ENCODE peak calls at places on chromosomes 5 and 9, in seven cellular contexts. One of them, this sample, is unnamed.

GRCh38 chr5:122311888-122312669 is at the start of gene SNCAIP:
- DNase-seq in endodermal cell: peak; percentile 86
- DNase-seq in mesenchymal stem cell: peak; percentile 59
- DNase-seq in effector memory CD4-positive, alpha-beta T cell: no peak
- DNase-seq in GM23248: peak; percentile 79
- DNase-seq in left lung: peak; percentile 35
- DNase-seq in Peyer's patch: peak; percentile 50
- DNase-seq in this sample: peak; percentile 3

GRCh38 chr5:172774561-172775271 is 3.7 kb upstream of the DUSP1 start:
- DNase-seq in endodermal cell: no peak
- DNase-seq in mesenchymal stem cell: no peak
- DNase-seq in effector memory CD4-positive, alpha-beta T cell: no peak
- DNase-seq in GM23248: no peak
- DNase-seq in left lung: no peak
- DNase-seq in Peyer's patch: peak; percentile 40
- DNase-seq in this sample: no peak

GRCh38 chr9:85524531-85524930 is 217.2 kb downstream of the AGTPBP1 start:
- DNase-seq in endodermal cell: no peak
- DNase-seq in mesenchymal stem cell: no peak
- DNase-seq in effector memory CD4-positive, alpha-beta T cell: no peak
- DNase-seq in GM23248: no peak
- DNase-seq in left lung: no peak
- DNase-seq in Peyer's patch: no peak
- DNase-seq in this sample: no peak

GRCh38 chr9:119365291-119366027 is 3.8 kb downstream of the BRINP1 start:
- DNase-seq in endodermal cell: peak; percentile 93
- DNase-seq in mesenchymal stem cell: peak; percentile 32
- DNase-seq in effector memory CD4-positive, alpha-beta T cell: no peak
- DNase-seq in GM23248: peak; percentile 74
- DNase-seq in left lung: no peak
- DNase-seq in Peyer's patch: no peak
- DNase-seq in this sample: no peak

GRCh38 chr5:131000289-131000688 is 164.8 kb downstream of the HINT1 start:
- DNase-seq in endodermal cell: no peak
- DNase-seq in mesenchymal stem cell: no peak
- DNase-seq in effector memory CD4-positive, alpha-beta T cell: no peak
- DNase-seq in GM23248: no peak
- DNase-seq in left lung: no peak
- DNase-seq in Peyer's patch: no peak
- DNase-seq in this sample: no peak

GRCh38 chr5:31614147-31615030 is 24.5 kb upstream of the PDZD2 start:
- DNase-seq in endodermal cell: peak; percentile 54
- DNase-seq in mesenchymal stem cell: no peak
- DNase-seq in effector memory CD4-positive, alpha-beta T cell: no peak
- DNase-seq in GM23248: no peak
- DNase-seq in left lung: no peak
- DNase-seq in Peyer's patch: no peak
- DNase-seq in this sample: no peak

GRCh38 chr5:151571270-151572173 is 19.6 kb downstream of the FAT2 start:
- DNase-seq in endodermal cell: peak; percentile 54
- DNase-seq in mesenchymal stem cell: no peak
- DNase-seq in effector memory CD4-positive, alpha-beta T cell: no peak
- DNase-seq in GM23248: no peak
- DNase-seq in left lung: no peak
- DNase-seq in Peyer's patch: peak; percentile 46
- DNase-seq in this sample: no peak

GRCh38 chr9:70413427-70413797 is 1.0 kb downstream of the KLF9 start:
- DNase-seq in endodermal cell: no peak
- DNase-seq in mesenchymal stem cell: no peak
- DNase-seq in effector memory CD4-positive, alpha-beta T cell: peak; percentile 45
- DNase-seq in GM23248: peak; percentile 88
- DNase-seq in left lung: no peak
- DNase-seq in Peyer's patch: no peak
- DNase-seq in this sample: no peak

GRCh38 chr9:120859361-120859760 is 16.6 kb upstream of the PSMD5 start:
- DNase-seq in endodermal cell: peak; percentile 20
- DNase-seq in mesenchymal stem cell: no peak
- DNase-seq in effector memory CD4-positive, alpha-beta T cell: no peak
- DNase-seq in GM23248: no peak
- DNase-seq in left lung: no peak
- DNase-seq in Peyer's patch: no peak
- DNase-seq in this sample: no peak

GRCh38 chr5:137888875-137889759 is at the start of gene PKD2L2:
- DNase-seq in endodermal cell: peak; percentile 85
- DNase-seq in mesenchymal stem cell: no peak
- DNase-seq in effector memory CD4-positive, alpha-beta T cell: peak; percentile 58
- DNase-seq in GM23248: peak; percentile 94
- DNase-seq in left lung: peak; percentile 86
- DNase-seq in Peyer's patch: peak; percentile 91
- DNase-seq in this sample: peak; percentile 78

GRCh38 chr5:61409568-61409967 is 77.5 kb downstream of the ZSWIM6 start:
- DNase-seq in endodermal cell: no peak
- DNase-seq in mesenchymal stem cell: peak; percentile 96
- DNase-seq in effector memory CD4-positive, alpha-beta T cell: no peak
- DNase-seq in GM23248: peak; percentile 91
- DNase-seq in left lung: no peak
- DNase-seq in Peyer's patch: no peak
- DNase-seq in this sample: peak; percentile 21

GRCh38 chr5:15991586-15991985 is 188.0 kb downstream of the MARCHF11 start:
- DNase-seq in endodermal cell: no peak
- DNase-seq in mesenchymal stem cell: no peak
- DNase-seq in effector memory CD4-positive, alpha-beta T cell: no peak
- DNase-seq in GM23248: no peak
- DNase-seq in left lung: no peak
- DNase-seq in Peyer's patch: no peak
- DNase-seq in this sample: no peak

GRCh38 chr5:133992429-133993151 is 12.2 kb downstream of the VDAC1 start:
- DNase-seq in endodermal cell: no peak
- DNase-seq in mesenchymal stem cell: no peak
- DNase-seq in effector memory CD4-positive, alpha-beta T cell: no peak
- DNase-seq in GM23248: no peak
- DNase-seq in left lung: peak; percentile 50
- DNase-seq in Peyer's patch: no peak
- DNase-seq in this sample: no peak

GRCh38 chr5:125536095-125536494 is 789.7 kb upstream of the ZNF608 start:
- DNase-seq in endodermal cell: no peak
- DNase-seq in mesenchymal stem cell: no peak
- DNase-seq in effector memory CD4-positive, alpha-beta T cell: no peak
- DNase-seq in GM23248: no peak
- DNase-seq in left lung: no peak
- DNase-seq in Peyer's patch: no peak
- DNase-seq in this sample: no peak

GRCh38 chr9:130607640-130608420 is 28.5 kb downstream of the FUBP3 start:
- DNase-seq in endodermal cell: no peak
- DNase-seq in mesenchymal stem cell: no peak
- DNase-seq in effector memory CD4-positive, alpha-beta T cell: no peak
- DNase-seq in GM23248: peak; percentile 56
- DNase-seq in left lung: no peak
- DNase-seq in Peyer's patch: no peak
- DNase-seq in this sample: no peak

GRCh38 chr5:95840969-95841368 is 18.4 kb upstream of the GLRX start:
- DNase-seq in endodermal cell: no peak
- DNase-seq in mesenchymal stem cell: no peak
- DNase-seq in effector memory CD4-positive, alpha-beta T cell: no peak
- DNase-seq in GM23248: no peak
- DNase-seq in left lung: no peak
- DNase-seq in Peyer's patch: no peak
- DNase-seq in this sample: no peak

GRCh38 chr9:123416171-123416570 is 60.2 kb downstream of the CRB2 start:
- DNase-seq in endodermal cell: no peak
- DNase-seq in mesenchymal stem cell: no peak
- DNase-seq in effector memory CD4-positive, alpha-beta T cell: no peak
- DNase-seq in GM23248: no peak
- DNase-seq in left lung: peak; percentile 10
- DNase-seq in Peyer's patch: no peak
- DNase-seq in this sample: no peak

GRCh38 chr9:127444921-127445850 is 6.0 kb downstream of the RPL12 start:
- DNase-seq in endodermal cell: peak; percentile 54
- DNase-seq in mesenchymal stem cell: no peak
- DNase-seq in effector memory CD4-positive, alpha-beta T cell: no peak
- DNase-seq in GM23248: peak; percentile 72
- DNase-seq in left lung: no peak
- DNase-seq in Peyer's patch: no peak
- DNase-seq in this sample: no peak

GRCh38 chr9:69085523-69086283 is 50.2 kb downstream of the FXN start:
- DNase-seq in endodermal cell: no peak
- DNase-seq in mesenchymal stem cell: peak; percentile 28
- DNase-seq in effector memory CD4-positive, alpha-beta T cell: no peak
- DNase-seq in GM23248: peak; percentile 59
- DNase-seq in left lung: no peak
- DNase-seq in Peyer's patch: no peak
- DNase-seq in this sample: no peak
- H3K27ac ChIP-seq in endodermal cell: no peak overlapping the region
- H3K27ac ChIP-seq in mesenchymal stem cell: no peak overlapping the region
- H3K27ac ChIP-seq in effector memory CD4-positive, alpha-beta T cell: no peak overlapping the region
- H3K27ac ChIP-seq in GM23248: no peak overlapping the region
- H3K27ac ChIP-seq in left lung: no peak overlapping the region
- H3K27ac ChIP-seq in Peyer's patch: no peak overlapping the region
- H3K27ac ChIP-seq in this sample: no peak overlapping the region

GRCh38 chr5:145960166-145960565 is 23.8 kb downstream of the SH3RF2 start:
- DNase-seq in endodermal cell: no peak
- DNase-seq in mesenchymal stem cell: no peak
- DNase-seq in effector memory CD4-positive, alpha-beta T cell: no peak
- DNase-seq in GM23248: no peak
- DNase-seq in left lung: no peak
- DNase-seq in Peyer's patch: no peak
- DNase-seq in this sample: no peak

GRCh38 chr5:145960848-145961600 is 24.6 kb downstream of the SH3RF2 start:
- DNase-seq in endodermal cell: no peak
- DNase-seq in mesenchymal stem cell: no peak
- DNase-seq in effector memory CD4-positive, alpha-beta T cell: no peak
- DNase-seq in GM23248: no peak
- DNase-seq in left lung: no peak
- DNase-seq in Peyer's patch: no peak
- DNase-seq in this sample: no peak

GRCh38 chr5:145962001-145962400 is 25.6 kb downstream of the SH3RF2 start:
- DNase-seq in endodermal cell: no peak
- DNase-seq in mesenchymal stem cell: no peak
- DNase-seq in effector memory CD4-positive, alpha-beta T cell: no peak
- DNase-seq in GM23248: no peak
- DNase-seq in left lung: no peak
- DNase-seq in Peyer's patch: no peak
- DNase-seq in this sample: no peak

GRCh38 chr5:145957388-145957787 is 21.0 kb downstream of the SH3RF2 start:
- DNase-seq in endodermal cell: no peak
- DNase-seq in mesenchymal stem cell: no peak
- DNase-seq in effector memory CD4-positive, alpha-beta T cell: no peak
- DNase-seq in GM23248: no peak
- DNase-seq in left lung: no peak
- DNase-seq in Peyer's patch: no peak
- DNase-seq in this sample: no peak

DNA sequence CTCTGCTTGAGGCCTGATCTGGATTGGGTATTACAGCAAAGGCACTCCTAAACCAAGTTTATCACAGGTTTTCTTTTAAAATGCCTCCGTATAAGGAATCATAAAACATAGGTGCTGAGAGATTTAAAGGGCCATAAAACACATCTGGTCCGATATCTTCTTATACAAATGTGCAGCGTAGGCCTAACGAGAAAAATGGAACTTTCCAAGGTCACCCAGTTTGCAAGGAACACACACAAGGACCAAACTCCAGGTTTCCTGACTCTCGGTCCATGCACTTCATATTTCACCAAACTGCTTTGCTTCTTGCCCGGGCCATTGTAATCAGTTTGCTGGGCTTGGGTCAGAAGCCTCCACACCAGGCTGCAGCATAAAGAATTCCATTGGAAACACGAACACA is 22.1 kb downstream of the SH3RF2 start:
- DNase-seq in endodermal cell: no peak
- DNase-seq in mesenchymal stem cell: no peak
- DNase-seq in effector memory CD4-positive, alpha-beta T cell: no peak
- DNase-seq in GM23248: no peak
- DNase-seq in left lung: no peak
- DNase-seq in Peyer's patch: no peak
- DNase-seq in this sample: peak; percentile 58
- H3K4me1 ChIP-seq in endodermal cell: no peaks in the 10 kb centered on the region
- H3K4me1 ChIP-seq in mesenchymal stem cell: no peaks in the 10 kb centered on the region
- H3K4me1 ChIP-seq in effector memory CD4-positive, alpha-beta T cell: no peaks in the 10 kb centered on the region
- H3K4me1 ChIP-seq in GM23248: no peaks in the 10 kb centered on the region
- H3K4me1 ChIP-seq in left lung: no peaks in the 10 kb centered on the region
- H3K4me1 ChIP-seq in Peyer's patch: no peaks in the 10 kb centered on the region
- H3K4me1 ChIP-seq in this sample: no peaks in the 10 kb centered on the region

GRCh38 chr5:72346396-72346795 is 26.2 kb downstream of the PTCD2 start:
- DNase-seq in endodermal cell: no peak
- DNase-seq in mesenchymal stem cell: no peak
- DNase-seq in effector memory CD4-positive, alpha-beta T cell: no peak
- DNase-seq in GM23248: no peak
- DNase-seq in left lung: no peak
- DNase-seq in Peyer's patch: no peak
- DNase-seq in this sample: peak; percentile 23

GRCh38 chr5:72353046-72353445 is 32.9 kb downstream of the PTCD2 start:
- DNase-seq in endodermal cell: no peak
- DNase-seq in mesenchymal stem cell: no peak
- DNase-seq in effector memory CD4-positive, alpha-beta T cell: no peak
- DNase-seq in GM23248: peak; percentile 92
- DNase-seq in left lung: no peak
- DNase-seq in Peyer's patch: no peak
- DNase-seq in this sample: no peak

DNA sequence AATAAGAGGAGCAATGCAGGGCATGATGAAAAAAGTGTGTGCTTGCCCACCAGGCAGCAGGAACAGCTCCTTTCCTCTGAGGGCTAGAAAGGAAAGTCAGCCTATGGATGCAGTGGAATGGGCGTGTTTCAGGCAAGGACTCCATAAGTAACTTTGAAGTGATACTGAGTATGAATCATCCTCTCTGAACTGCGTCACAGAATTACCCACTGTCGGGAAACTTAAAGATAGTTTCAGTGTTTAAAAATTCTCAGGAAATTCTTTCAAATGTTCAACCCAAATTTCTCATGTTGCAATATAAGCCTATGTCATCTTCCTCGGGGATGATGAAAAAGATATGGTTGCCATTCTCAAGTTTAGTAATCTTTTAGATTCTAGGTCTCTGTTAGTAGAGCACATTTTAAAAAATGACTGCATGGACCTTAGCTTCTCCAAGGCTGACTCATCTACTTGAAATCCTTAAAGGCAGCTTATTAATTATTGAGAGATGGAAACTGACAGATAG is 27.7 kb downstream of the PTCD2 start:
- DNase-seq in endodermal cell: no peak
- DNase-seq in mesenchymal stem cell: peak; percentile 97
- DNase-seq in effector memory CD4-positive, alpha-beta T cell: no peak
- DNase-seq in GM23248: peak; percentile 96
- DNase-seq in left lung: no peak
- DNase-seq in Peyer's patch: no peak
- DNase-seq in this sample: no peak
- H3K36me3 ChIP-seq in endodermal cell: peaks cover 10% of the 10 kb centered on the region
- H3K36me3 ChIP-seq in mesenchymal stem cell: peaks cover 7% of the 10 kb centered on the region
- H3K36me3 ChIP-seq in effector memory CD4-positive, alpha-beta T cell: peaks cover 10% of the 10 kb centered on the region
- H3K36me3 ChIP-seq in GM23248: peaks cover 14% of the 10 kb centered on the region
- H3K36me3 ChIP-seq in left lung: peaks cover 23% of the 10 kb centered on the region
- H3K36me3 ChIP-seq in Peyer's patch: no peaks in the 10 kb centered on the region
- H3K36me3 ChIP-seq in this sample: no peaks in the 10 kb centered on the region

DNA sequence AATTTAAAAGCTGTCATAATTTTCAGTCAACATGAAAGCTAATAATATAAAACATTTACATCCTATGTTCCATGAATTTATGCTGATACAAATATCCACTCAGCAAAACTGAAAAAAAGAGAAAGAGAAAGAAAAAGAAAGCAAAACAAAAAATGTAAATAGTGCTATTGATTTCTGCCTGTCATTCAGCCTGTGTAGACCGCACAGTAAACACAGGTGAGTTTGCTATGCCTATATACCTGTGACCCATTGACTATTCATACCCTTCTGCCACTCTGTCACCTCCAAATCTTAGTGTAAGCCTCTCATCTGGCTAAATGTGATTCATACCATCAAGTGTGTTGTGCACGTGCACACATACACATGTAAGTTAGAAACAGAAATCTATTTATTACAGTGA is 359.0 kb upstream of the RORB start:
- DNase-seq in endodermal cell: no peak
- DNase-seq in mesenchymal stem cell: no peak
- DNase-seq in effector memory CD4-positive, alpha-beta T cell: no peak
- DNase-seq in GM23248: no peak
- DNase-seq in left lung: no peak
- DNase-seq in Peyer's patch: no peak
- DNase-seq in this sample: no peak
- H3K27ac ChIP-seq in endodermal cell: no peak overlapping the region
- H3K27ac ChIP-seq in mesenchymal stem cell: no peak overlapping the region
- H3K27ac ChIP-seq in effector memory CD4-positive, alpha-beta T cell: no peak overlapping the region
- H3K27ac ChIP-seq in GM23248: no peak overlapping the region
- H3K27ac ChIP-seq in left lung: no peak overlapping the region
- H3K27ac ChIP-seq in Peyer's patch: no peak overlapping the region
- H3K27ac ChIP-seq in this sample: no peak overlapping the region